ENCODE peak calls at places on chromosomes 13 and 19, in four cellular contexts. F is kidney epithelial cell, R is GM23338, T is right atrium auricular region. S is an unnamed sample.

GRCh38 chr19:6417713-6418561 is 6.7 kb downstream of the KHSRP start:
- DNase-seq in F (no peak), R (peak), T (no peak), S (no peak)

GRCh38 chr19:19562665-19563347 is 24.7 kb downstream of the CILP2 start:
- DNase-seq in F (no peak), R (peak), T (no peak), S (no peak)

GRCh38 chr13:34719060-34719875 is 222.8 kb upstream of the NBEA start:
- DNase-seq in T (no peak), F (no peak), R (no peak), S (no peak)

GRCh38 chr13:95494082-95494681 is 58.3 kb upstream of the CLDN10 start:
- DNase-seq in F (no peak), T (no peak), R (peak), S (peak)

GRCh38 chr19:31160346-31160926 is 188.8 kb downstream of the TSHZ3 start:
- DNase-seq in R (no peak), T (no peak), F (no peak), S (no peak)

GRCh38 chr13:35700661-35701060 is 224.2 kb upstream of the MAB21L1 start:
- DNase-seq in T (no peak), R (no peak), F (no peak), S (no peak)

GRCh38 chr13:103140001-103140671 is 73.9 kb upstream of the SLC10A2 start:
- DNase-seq in T (no peak), F (no peak), R (peak), S (no peak)

GRCh38 chr19:29873801-29874575 is 62.2 kb downstream of the CCNE1 start:
- DNase-seq in T (no peak), F (no peak), R (no peak), S (no peak)

GRCh38 chr13:75384881-75385707 is 96.9 kb downstream of the TBC1D4 start:
- DNase-seq in R (no peak), F (no peak), T (no peak), S (no peak)

GRCh38 chr13:75587679-75588078 is 38.1 kb downstream of the UCHL3 start:
- DNase-seq in F (no peak), R (peak), T (no peak), S (no peak)

GRCh38 chr13:80515296-80515695 is 174.4 kb upstream of the SPRY2 start:
- DNase-seq in T (no peak), F (no peak), R (no peak), S (no peak)

GRCh38 chr19:5829567-5830315 is 9.8 kb downstream of the FUT6 start:
- DNase-seq in R (no peak), T (no peak), F (no peak), S (no peak)

GRCh38 chr19:8251025-8251472 is 41.9 kb downstream of the CERS4 start:
- DNase-seq in T (peak), F (no peak), R (no peak), S (no peak)

GRCh38 chr13:40813662-40814454 is 24.4 kb downstream of the SLC25A15 start:
- DNase-seq in R (peak), T (no peak), F (no peak), S (no peak)

GRCh38 chr13:48251616-48252081 is 18.6 kb downstream of the ITM2B start:
- DNase-seq in T (no peak), F (no peak), R (no peak), S (no peak)

GRCh38 chr13:36086117-36086516 is 45.1 kb downstream of the DCLK1 start:
- DNase-seq in F (no peak), R (peak), T (no peak), S (no peak)

GRCh38 chr13:27919299-27919933 is 384 bp upstream of the PDX1 start:
- DNase-seq in R (no peak), T (no peak), F (no peak), S (no peak)
- H3K4me3 ChIP-seq in R (peak), T (no peak), F (no peak), S (peak)

DNA sequence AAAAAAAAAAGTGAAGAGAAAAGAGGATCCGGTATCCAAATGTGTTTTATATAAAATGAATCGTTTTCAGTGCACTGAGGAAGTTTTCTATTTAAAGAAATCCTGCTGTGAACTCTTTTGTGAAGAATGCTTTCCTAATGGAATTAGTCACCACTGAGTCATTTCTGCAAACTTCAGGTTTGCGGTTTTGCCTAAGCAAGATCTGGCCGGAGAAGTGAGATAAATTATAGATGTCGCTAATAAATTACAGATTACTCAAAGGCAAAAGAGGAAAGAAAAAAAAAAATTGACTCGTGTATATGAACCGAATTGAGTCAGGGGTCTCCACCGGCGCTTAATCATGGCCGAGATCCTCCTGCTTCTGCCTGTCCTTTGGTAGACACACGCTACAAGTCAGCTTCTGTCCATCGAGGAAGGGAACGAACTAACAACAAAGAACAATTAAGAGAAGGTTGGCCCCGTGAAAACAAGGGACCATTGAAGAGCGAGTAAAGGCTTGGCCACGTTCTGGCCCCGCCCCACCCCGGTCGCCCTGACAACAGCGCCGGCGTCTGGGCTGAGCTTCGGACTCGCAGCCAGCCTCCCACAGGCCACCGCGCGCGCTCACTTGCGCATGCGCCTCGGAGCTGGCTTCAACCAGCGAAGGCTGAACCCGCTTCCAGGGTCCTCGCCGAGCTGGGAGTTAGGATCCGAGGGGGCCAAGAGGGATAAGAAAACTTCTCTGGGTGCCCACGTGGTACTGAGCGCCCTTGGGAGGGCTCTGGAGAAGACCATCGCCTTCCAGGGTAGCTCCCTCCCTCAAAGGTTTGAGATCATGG is 33.0 kb upstream of the MRI1 start:
- DNase-seq in R (peak), F (peak), T (peak), S (peak)
- H3K4me3 ChIP-seq in R (peak), F (peak), T (peak), S (peak)

GRCh38 chr13:51831519-51831918 is 13.5 kb downstream of the TMEM272 start:
- DNase-seq in F (no peak), T (no peak), R (no peak), S (no peak)

GRCh38 chr13:51832471-51833152 is 12.4 kb downstream of the TMEM272 start:
- DNase-seq in T (peak), F (no peak), R (peak), S (no peak)

GRCh38 chr13:51827254-51827653 is 17.7 kb downstream of the TMEM272 start:
- DNase-seq in R (no peak), T (no peak), F (no peak), S (no peak)

GRCh38 chr13:51826606-51827005 is 18.4 kb downstream of the TMEM272 start:
- DNase-seq in R (no peak), F (no peak), T (no peak), S (no peak)

GRCh38 chr13:51829236-51829899 is 15.6 kb downstream of the TMEM272 start:
- DNase-seq in T (no peak), F (no peak), R (no peak), S (no peak)
- H3K4me3 ChIP-seq in T (no peak), F (no peak), R (no peak), S (no peak)

DNA sequence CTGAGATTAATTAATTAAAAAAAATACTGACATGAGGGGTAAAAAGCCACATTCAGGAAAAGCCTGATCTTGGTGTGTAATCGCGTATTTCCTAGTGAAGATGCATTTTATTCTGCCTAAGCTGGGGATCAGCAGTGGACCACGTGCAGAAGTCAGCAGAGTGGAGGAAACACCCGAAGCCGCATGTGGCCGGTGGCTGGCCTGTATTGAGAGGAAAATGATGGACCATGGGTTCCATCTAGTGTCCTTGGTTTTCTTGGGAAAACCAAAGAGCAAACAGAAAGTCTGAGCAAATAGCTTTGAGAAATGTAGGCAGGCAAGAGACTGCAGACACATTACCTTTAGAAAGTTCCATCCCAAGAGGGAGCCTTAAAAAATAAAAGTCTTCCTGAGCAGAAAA is 23.7 kb upstream of the SHISA2 start:
- DNase-seq in F (no peak), R (peak), T (no peak), S (no peak)
- H3K4me3 ChIP-seq in F (no peak), R (no peak), T (no peak), S (no peak)

GRCh38 chr13:21176195-21176981 is at the start of the genes MRPL57 and SKA3:
- DNase-seq in T (peak), F (peak), R (peak), S (peak)
- H3K4me3 ChIP-seq in T (peak), F (peak), R (peak), S (peak)

DNA sequence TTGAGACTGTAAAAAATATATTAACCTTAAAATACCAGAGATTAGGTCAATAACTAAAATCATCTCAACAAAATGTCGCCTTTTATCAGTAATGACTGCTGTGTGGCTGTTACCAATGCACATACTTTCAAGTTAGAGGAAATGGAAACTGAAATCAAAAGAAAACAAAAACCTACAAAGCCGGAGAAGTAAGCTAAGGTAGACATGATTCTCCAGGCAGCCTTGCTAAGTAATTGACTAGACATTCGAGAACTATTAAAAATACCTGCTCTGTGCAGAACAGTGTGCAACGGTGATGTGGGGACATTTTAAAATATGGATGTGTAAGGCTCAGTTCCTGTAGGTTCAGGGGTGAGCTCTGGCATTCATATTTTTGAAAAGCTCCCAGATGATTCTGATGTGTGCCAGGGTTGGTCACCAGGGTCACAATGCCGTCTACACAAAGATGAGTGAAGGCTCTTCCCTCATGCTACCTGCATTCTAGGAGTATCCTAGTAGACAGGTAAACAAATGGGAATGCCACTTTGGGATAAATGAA is 613 bp upstream of the EPSTI1 start:
- DNase-seq in R (no peak), T (no peak), F (no peak), S (no peak)
- H3K4me3 ChIP-seq in R (peak), T (peak), F (peak), S (peak)

GRCh38 chr19:49442354-49442753 is 1.0 kb upstream of the SLC17A7 start:
- DNase-seq in T (peak), R (peak), F (no peak), S (no peak)
- H3K4me3 ChIP-seq in T (peak), R (peak), F (no peak), S (peak)

DNA sequence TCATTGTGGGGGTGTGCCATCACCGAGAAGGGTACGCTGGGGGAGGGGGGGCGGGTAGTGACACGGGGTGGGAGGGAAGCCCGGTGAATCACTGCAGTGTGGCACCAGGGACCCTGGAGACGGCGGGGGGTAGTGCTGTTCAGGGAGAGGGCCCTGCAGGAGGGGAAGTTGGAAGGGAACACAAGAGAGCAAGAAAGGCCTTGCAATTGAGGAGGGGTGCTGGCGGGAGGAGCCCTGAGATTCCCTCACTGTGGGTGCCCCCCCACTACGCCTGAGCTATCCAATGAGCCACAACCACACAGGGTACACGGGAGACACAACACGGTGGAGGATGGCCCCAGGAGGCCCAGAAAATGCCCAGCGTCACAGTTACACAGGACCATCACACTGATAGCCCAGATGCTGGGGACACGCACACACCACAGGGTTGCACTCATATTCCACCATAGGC is 516 bp upstream of the ATP1A3 start:
- DNase-seq in R (no peak), F (no peak), T (no peak), S (no peak)
- H3K4me3 ChIP-seq in R (peak), F (no peak), T (peak), S (no peak)

DNA sequence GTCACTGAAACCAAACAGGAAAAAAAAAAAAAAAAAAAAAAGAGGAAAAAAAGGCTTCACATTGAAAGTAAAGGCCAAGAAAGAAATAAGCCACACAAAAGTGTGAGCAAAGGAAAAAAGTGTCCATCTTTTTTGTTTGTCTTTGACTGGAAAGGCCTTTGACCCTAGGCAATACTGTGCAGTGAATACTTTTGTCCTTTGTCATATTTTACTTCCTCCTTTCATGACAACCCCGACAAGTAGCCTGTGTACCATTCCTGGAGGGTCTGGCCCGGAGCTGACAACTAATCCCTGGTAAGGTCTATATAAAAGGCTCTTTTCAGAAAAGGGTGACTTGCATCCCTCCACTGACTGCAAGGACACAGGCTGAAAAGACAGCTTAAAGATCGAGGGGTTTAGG is 12.9 kb upstream of the MICU2 start:
- DNase-seq in T (no peak), R (no peak), F (no peak), S (no peak)
- H3K4me3 ChIP-seq in T (no peak), R (no peak), F (no peak), S (no peak)

GRCh38 chr13:111893607-111894443 is 173.1 kb upstream of the SOX1 start:
- DNase-seq in T (peak), F (no peak), R (peak), S (no peak)
- H3K4me3 ChIP-seq in T (peak), F (no peak), R (peak), S (no peak)